ENCODE peak calls at places on chromosomes 5 and 9, in four cellular contexts. V, Z, P and F are unnamed samples.

GRCh38 chr9:129223551-129224208 is 45.6 kb upstream of the IER5L start:
- DNase-seq in V (no peak), Z (no peak), P (no peak), F (no peak)

GRCh38 chr5:78760411-78761169 is 112.0 kb upstream of the LHFPL2 start:
- DNase-seq in V (no peak), Z (no peak), P (no peak), F (no peak)

GRCh38 chr5:159697536-159697935 is 218.7 kb upstream of the ADRA1B start:
- DNase-seq in V (no peak), Z (no peak), P (no peak), F (no peak)

GRCh38 chr5:153661897-153662296 is 171.4 kb downstream of the GRIA1 start:
- DNase-seq in V (no peak), Z (no peak), P (no peak), F (no peak)

GRCh38 chr9:129823163-129823933 is 588 bp downstream of the TOR1A start:
- DNase-seq in V (no peak), Z (peak; percentile 13), P (no peak), F (no peak)

GRCh38 chr5:134446938-134447337 is 35.3 kb upstream of the CDKN2AIPNL start:
- DNase-seq in V (peak; percentile 19), Z (no peak), P (no peak), F (no peak)

GRCh38 chr9:117335797-117336435 is 78.9 kb downstream of the ASTN2 start:
- DNase-seq in V (no peak), Z (no peak), P (no peak), F (no peak)

GRCh38 chr9:98764351-98764750 is 32.0 kb downstream of the ANKS6 start:
- DNase-seq in V (no peak), Z (no peak), P (no peak), F (no peak)

GRCh38 chr5:169302491-169303118 is 1.7 kb upstream of the SLIT3 start:
- DNase-seq in V (peak; percentile 67), Z (peak; percentile 85), P (peak; percentile 48), F (peak; percentile 2)

GRCh38 chr5:37721447-37721871 is 118.4 kb downstream of the GDNF start:
- DNase-seq in V (no peak), Z (peak; percentile 79), P (no peak), F (peak; percentile 41)

GRCh38 chr9:129888085-129888808 is 53.0 kb downstream of the USP20 start:
- DNase-seq in V (peak; percentile 65), Z (no peak), P (no peak), F (peak; percentile 100)

DNA sequence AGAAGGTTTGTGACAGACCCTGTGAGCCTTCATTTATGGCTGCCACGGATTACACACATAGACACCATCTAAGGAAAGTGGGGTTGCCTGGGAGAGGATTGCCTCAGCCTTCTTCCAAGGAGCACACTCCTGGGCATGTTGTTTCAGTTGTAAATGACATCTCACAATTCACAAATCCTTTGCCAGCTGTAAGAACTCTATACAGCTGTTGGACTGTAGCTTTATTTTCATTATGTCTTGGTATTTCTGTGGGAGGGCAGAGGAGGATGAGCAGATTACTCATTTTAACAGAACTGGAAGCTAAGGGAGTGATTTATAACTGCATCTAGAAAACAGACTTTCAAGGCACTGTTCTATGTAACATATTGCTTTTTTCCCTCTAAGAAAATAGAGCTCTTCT is 25.6 kb downstream of the MELK start:
- DNase-seq in V (no peak), Z (no peak), P (no peak), F (no peak)
- TF ChIP-seq MAX in V (no peak), Z (no peak), P (no peak), F (no peak)

DNA sequence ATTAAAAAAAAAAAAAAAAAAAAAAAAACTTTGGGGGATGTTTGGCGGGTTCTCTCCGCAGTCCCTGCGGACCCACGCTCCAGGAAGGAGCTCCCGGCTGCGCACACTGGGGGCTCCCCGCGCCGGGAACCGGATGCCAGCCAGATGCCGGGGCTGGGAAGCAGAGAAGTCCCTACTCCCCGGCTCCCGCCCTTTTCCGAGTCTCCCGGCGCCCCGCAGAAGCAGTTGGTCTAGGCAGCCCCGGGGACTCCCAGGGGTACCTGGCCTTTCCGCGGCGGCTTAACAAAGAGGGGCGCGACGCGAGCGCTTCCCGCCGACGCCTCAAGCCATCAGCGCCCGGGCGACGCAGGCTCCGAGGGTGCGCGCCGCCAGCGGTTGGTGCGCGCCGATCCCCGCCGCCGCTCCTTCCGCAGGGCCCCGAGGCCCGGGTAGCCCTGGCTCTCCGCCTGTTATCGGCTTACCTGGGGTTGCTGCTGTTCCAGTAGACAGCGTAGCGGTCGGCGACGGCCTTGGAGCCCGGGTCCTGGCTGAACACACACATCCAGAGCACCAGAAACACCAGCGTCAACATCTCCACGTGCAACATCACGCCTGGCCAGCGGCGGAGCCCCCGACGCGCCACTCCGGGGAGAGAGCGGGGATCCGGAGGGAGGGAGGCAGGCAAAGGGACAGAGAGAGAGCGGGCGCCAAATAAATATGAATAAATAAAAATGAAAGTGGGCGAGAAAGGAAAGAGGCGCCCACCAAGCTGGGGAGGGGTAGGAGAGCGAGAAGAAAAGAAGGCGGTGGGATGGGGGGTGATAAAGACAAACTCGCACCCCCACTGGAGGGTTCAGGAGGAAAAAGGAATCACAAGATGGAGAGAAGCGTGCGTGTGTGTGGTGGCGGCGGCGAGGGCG is 460 bp downstream of the EFNA5 start:
- DNase-seq in V (no peak), Z (peak; percentile 56), P (no peak), F (no peak)
- TF ChIP-seq EZH2 in V (no peak), Z (no peak), P (no peak), F (no peak)

GRCh38 chr5:932628-933250 is 40.1 kb downstream of the TRIP13 start:
- DNase-seq in V (no peak), Z (no peak), P (no peak), F (no peak)
- TF ChIP-seq MAX in V (no peak), Z (no peak), P (no peak), F (no peak)

GRCh38 chr9:2241461-2241874 is 226.3 kb downstream of the SMARCA2 start:
- DNase-seq in V (no peak), Z (peak; percentile 87), P (no peak), F (no peak)
- TF ChIP-seq EZH2 in V (no peak), Z (no peak), P (no peak), F (no peak)

GRCh38 chr9:131747352-131747751 is 7.5 kb upstream of the RAPGEF1 start:
- DNase-seq in V (peak; percentile 34), Z (peak; percentile 72), P (no peak), F (no peak)
- TF ChIP-seq MAX in V (no peak), Z (no peak), P (no peak), F (no peak)

DNA sequence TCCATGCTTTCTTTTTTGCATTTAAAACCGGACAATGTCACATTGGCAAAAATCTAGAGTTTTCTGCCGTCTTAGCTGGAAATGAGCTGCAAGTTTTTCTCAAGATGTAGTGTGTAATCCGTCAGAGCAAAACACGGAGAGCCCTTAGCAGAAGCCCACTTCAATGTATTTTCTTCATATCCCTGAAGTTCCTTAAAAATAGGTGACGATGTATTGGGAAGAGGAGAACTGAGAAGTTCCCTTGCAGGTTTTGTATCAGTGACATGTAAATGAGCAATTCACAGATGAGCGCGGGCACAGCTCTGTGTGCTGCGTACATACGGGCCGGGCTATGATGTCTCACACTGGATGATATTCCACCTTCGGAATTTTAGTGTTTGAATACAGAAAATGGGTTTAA is 14.8 kb upstream of the CLPTM1L start:
- DNase-seq in V (no peak), Z (no peak), P (no peak), F (no peak)
- TF ChIP-seq EZH2 in V (no peak), Z (no peak), P (no peak), F (no peak)

DNA sequence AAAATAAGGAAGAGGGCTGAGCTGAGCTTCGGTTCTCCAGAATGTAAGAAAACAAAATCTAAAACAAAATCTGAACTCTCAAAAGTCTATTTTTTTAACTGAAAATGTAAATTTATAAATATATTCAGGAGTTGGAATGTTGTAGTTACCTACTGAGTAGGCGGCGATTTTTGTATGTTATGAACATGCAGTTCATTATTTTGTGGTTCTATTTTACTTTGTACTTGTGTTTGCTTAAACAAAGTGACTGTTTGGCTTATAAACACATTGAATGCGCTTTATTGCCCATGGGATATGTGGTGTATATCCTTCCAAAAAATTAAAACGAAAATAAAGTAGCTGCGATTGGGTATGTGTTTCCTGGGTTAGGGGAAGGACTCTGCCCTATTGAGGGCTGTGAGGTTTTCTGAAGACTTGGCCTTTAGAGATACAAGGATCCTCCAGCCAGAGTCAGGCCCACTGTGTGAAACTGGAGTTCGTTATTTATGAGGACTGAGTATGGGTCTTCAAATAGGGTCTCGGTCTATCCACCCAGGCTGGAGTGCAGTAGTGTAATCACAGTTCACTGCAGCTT is 3.8 kb downstream of the EGR1 start:
- DNase-seq in V (no peak), Z (peak; percentile 3), P (peak; percentile 78), F (no peak)
- TF ChIP-seq MAX in V (no peak), Z (no peak), P (no peak), F (no peak)

GRCh38 chr5:135894789-135895188 is 852 bp downstream of the IL9 start:
- DNase-seq in V (peak; percentile 26), Z (no peak), P (no peak), F (no peak)

GRCh38 chr5:135901633-135902032 is 6.0 kb upstream of the IL9 start:
- DNase-seq in V (no peak), Z (no peak), P (no peak), F (no peak)

GRCh38 chr5:135895474-135896006 is at the start of gene IL9:
- DNase-seq in V (no peak), Z (no peak), P (no peak), F (no peak)

GRCh38 chr5:135898651-135899050 is 3.0 kb upstream of the IL9 start:
- DNase-seq in V (no peak), Z (no peak), P (no peak), F (no peak)

GRCh38 chr5:135900276-135900675 is 4.6 kb upstream of the IL9 start:
- DNase-seq in V (no peak), Z (no peak), P (no peak), F (no peak)
- TF ChIP-seq EZH2 in V (no peak), Z (no peak), P (no peak), F (no peak)

GRCh38 chr5:121981254-121981653 is 19.5 kb downstream of the SRFBP1 start:
- DNase-seq in V (no peak), Z (no peak), P (no peak), F (no peak)

GRCh38 chr5:121982089-121982488 is 20.3 kb downstream of the SRFBP1 start:
- DNase-seq in V (no peak), Z (peak; percentile 42), P (no peak), F (no peak)

GRCh38 chr5:121979691-121980090 is 17.9 kb downstream of the SRFBP1 start:
- DNase-seq in V (no peak), Z (no peak), P (no peak), F (no peak)

GRCh38 chr5:121984250-121984649 is 22.5 kb downstream of the SRFBP1 start:
- DNase-seq in V (no peak), Z (no peak), P (no peak), F (no peak)

GRCh38 chr5:121982500-121983261 is 20.9 kb downstream of the SRFBP1 start:
- DNase-seq in V (no peak), Z (peak; percentile 33), P (no peak), F (no peak)
- TF ChIP-seq MAX in V (no peak), Z (no peak), P (no peak), F (no peak)

GRCh38 chr9:88891015-88891414 is 100.3 kb upstream of the S1PR3 start:
- DNase-seq in V (no peak), Z (no peak), P (no peak), F (no peak)
- TF ChIP-seq EZH2 in V (no peak), Z (no peak), P (no peak), F (no peak)